ENCODE peak calls at places on chromosomes 6 and 20, in five cellular contexts. D is astrocyte of the cerebellum, Z is esophagus squamous epithelium, I is cardiac fibroblast, N is RWPE2. Y is an unnamed sample.

GRCh38 chr20:34065260-34065659 is 46.8 kb downstream of the EIF2S2 start:
- DNase-seq in D (peak; percentile 23), N (no peak), Z (no peak), I (peak; percentile 44), Y (no peak)

GRCh38 chr20:37677969-37678610 is 15.7 kb upstream of the CTNNBL1 start:
- DNase-seq in N (peak; percentile 64), Z (no peak), I (no peak), D (no peak), Y (no peak)

GRCh38 chr20:53984354-53984753 is 86.0 kb downstream of the BCAS1 start:
- DNase-seq in I (no peak), D (no peak), N (no peak), Z (no peak), Y (no peak)

GRCh38 chr20:44494266-44494665 is 18.6 kb downstream of the TTPAL start:
- DNase-seq in Z (no peak), D (peak; percentile 49), N (peak; percentile 47), I (peak; percentile 93), Y (no peak)

GRCh38 chr6:6518627-6519026 is 69.9 kb upstream of the LY86 start:
- DNase-seq in N (no peak), Z (no peak), I (no peak), D (no peak), Y (no peak)

GRCh38 chr6:169723991-169724553 is at the start of gene PHF10:
- DNase-seq in I (no peak), Z (no peak), N (no peak), D (no peak), Y (no peak)

GRCh38 chr6:165988757-165989456 is 178.7 kb downstream of the TBXT start:
- DNase-seq in N (no peak), I (peak; percentile 11), D (no peak), Z (no peak), Y (no peak)

GRCh38 chr6:170441316-170441715 is 111.8 kb downstream of the PSMB1 start:
- DNase-seq in N (no peak), Z (no peak), D (no peak), I (peak; percentile 10), Y (no peak)

GRCh38 chr20:44914924-44915323 is 5.1 kb downstream of the PABPC1L start:
- DNase-seq in Z (no peak), D (no peak), I (no peak), N (no peak), Y (no peak)

GRCh38 chr6:148294059-148294458 is 48.6 kb upstream of the SASH1 start:
- DNase-seq in N (no peak), I (no peak), Z (no peak), D (no peak), Y (no peak)

GRCh38 chr6:3529721-3530120 is 72.9 kb upstream of the SLC22A23 start:
- DNase-seq in I (no peak), D (no peak), N (no peak), Z (no peak), Y (no peak)

GRCh38 chr6:143842468-143842901 is 653 bp upstream of the LTV1 start:
- DNase-seq in N (no peak), Z (no peak), I (no peak), D (no peak), Y (no peak)

GRCh38 chr6:143843689-143844405 is 709 bp downstream of the LTV1 start:
- DNase-seq in N (no peak), D (no peak), Z (no peak), I (peak; percentile 26), Y (no peak)

GRCh38 chr6:143842902-143843688 is at the start of gene LTV1:
- DNase-seq in I (peak; percentile 97), N (peak; percentile 91), D (peak; percentile 91), Z (peak; percentile 79), Y (peak; percentile 80)

GRCh38 chr6:143840595-143840994 is 2.5 kb upstream of the LTV1 start:
- DNase-seq in D (no peak), Z (no peak), I (no peak), N (no peak), Y (no peak)

DNA sequence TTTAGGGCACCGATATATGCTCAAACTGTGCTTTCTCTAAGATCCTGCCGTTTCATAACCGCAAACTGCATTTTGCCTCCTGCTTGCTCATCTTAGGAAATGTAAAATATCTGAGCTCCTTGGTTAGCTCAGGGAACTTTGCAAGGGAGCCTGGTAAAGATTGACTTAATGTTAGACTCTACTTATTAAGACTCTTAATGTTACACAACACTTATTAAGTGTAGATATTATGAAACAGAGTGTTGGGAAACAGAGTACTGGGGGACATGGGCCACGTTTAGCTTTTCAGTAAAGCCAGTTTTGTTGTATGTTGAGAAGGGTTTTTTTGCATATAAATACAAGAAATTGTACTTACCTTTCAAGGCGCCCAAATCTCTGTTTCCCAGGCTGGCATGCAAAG is 1.9 kb downstream of the LTV1 start:
- DNase-seq in D (no peak), Z (no peak), I (no peak), N (no peak), Y (no peak)
- H3K4me3 ChIP-seq in D (no peak overlapping the region), Z (no peak overlapping the region), I (no peak overlapping the region), N (no peak overlapping the region), Y (no peak overlapping the region)

GRCh38 chr6:105015482-105015881 is 58.6 kb downstream of the LIN28B start:
- DNase-seq in I (peak; percentile 70), N (no peak), Z (no peak), D (peak; percentile 69), Y (no peak)
- TF ChIP-seq CTCF in I (no peak), N (no peak), Z (no peak), D (no peak), Y (no peak)

DNA sequence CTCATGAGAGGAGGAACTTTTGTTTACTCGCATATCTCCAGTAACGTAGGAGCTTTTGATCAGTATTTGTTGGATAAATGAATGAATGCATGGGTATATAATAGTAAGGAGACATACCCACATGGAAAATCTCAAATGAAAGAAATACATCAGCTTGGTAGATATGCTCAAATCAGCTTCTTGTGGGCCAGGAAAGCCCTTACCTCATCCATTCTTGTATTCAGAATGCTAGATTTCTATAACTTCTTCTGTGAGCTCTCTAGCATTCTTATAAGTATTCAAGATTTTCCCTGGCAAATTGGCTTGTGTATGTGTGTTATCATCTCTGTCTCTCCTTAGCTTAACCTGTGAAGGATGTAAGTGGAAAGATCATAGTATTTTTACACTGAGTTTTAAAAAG is 100.8 kb downstream of the OR2B2 start:
- DNase-seq in N (no peak), Z (no peak), I (no peak), D (no peak), Y (no peak)
- H3K4me3 ChIP-seq in N (peak overlapping the region; percentile 55), Z (peak overlapping the region; percentile 69), I (no peak overlapping the region), D (peak overlapping the region; percentile 67), Y (peak overlapping the region; percentile 77)

DNA sequence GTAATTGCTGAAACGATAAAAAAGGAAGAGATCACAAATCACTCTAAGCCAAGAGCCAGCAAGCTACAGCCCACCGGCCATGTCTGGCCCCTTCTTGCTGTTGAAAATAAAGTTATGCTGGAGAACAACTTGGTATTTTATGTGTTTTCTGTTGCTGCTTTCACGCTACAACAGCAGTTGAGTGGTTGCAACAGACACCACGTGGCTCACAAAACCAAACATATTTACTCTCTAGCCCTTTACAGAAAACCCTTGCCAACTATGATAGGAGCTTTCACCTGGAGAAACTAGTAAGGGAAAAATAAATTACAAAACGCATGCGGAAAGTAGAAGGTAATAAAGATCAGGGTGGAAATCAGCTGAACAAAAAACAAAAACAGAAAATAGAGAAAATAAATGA is 41.1 kb upstream of the SLCO4A1 start:
- DNase-seq in N (no peak), Z (no peak), I (no peak), D (no peak), Y (no peak)
- TF ChIP-seq CTCF in N (no peak), Z (no peak), I (no peak), D (no peak), Y (no peak)

GRCh38 chr6:143678980-143679379 is 1.2 kb downstream of the PHACTR2 start:
- DNase-seq in N (no peak), I (peak; percentile 45), Z (no peak), D (no peak), Y (no peak)
- H3K4me3 ChIP-seq in N (peak overlapping the region; percentile 61), I (peak overlapping the region; percentile 66), Z (peak overlapping the region; percentile 85), D (peak overlapping the region; percentile 66), Y (no peak overlapping the region)

DNA sequence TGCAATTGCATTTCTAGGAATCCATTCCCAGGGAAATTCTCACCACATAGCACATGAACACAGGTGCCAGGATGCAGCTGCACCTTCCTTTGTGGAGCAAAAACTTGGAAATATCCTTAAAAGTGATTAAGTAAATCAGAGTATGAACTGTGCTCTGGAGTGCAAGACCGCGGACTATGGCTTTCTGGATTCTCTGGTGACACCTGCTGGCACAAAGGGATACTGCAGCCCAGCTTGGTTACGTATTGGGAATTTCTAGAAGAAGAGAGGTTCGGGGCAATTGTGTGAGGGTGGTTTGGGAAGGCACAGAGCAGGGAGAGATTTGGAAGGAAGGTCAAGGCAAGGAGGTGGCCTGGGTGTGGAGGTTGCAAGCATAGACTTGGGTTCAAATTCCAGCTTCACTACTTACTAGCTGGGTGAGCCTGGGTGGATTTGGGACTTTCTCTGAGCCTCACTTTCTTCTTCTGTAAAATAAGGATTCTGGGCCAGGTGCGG is 15.9 kb upstream of the PEDS1 start:
- DNase-seq in I (peak; percentile 87), Z (no peak), D (no peak), N (no peak), Y (peak; percentile 40)
- TF ChIP-seq CTCF in I (peak; percentile 96), Z (peak; percentile 89), D (peak; percentile 96), N (peak; percentile 100), Y (peak; percentile 91)

DNA sequence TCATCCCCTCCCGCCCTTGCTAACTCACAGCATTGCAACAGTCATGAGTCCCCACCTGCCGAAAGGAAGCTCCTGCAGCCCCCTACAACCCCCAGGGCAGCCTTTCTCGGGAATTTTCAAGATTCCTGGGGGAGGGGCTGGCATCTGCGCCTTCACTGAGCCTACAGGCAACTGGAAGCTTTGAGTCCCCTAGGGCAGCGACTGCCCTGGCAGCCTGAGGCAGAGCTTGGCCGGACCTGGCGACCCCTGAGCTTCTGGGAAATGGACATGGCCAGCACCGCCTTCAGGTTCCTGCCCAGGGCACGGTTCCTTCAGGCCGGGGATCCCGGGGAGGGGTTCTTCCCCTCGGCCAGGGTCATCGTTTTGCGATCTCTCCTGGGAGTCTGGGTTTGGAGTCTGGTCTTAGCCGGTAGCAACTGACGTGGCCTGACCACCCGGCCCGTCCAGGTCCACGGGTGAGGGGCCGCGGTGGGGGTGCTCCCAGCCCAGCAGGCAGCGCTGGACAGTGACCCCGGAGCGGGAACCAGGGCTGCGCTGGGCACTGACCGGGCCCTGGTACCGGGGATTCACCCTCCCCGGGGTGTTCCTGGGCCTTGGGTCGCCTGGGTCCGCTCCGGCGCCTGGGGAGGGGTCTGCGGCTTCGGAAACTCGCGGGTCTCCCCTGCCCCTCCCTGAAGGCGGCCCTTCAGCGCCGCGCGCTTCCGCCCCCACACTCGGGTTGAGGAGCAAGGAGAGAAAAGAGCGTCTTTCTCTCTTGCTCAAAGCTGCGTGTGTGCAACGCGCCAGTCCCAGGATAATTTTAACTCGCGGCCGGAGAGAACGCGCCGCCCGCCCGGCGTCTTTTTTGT is 595 bp upstream of the COL9A3 start:
- DNase-seq in Z (no peak), I (no peak), D (no peak), N (peak; percentile 84), Y (no peak)
- H3K4me3 ChIP-seq in Z (peak overlapping the region; percentile 40), I (no peak overlapping the region), D (no peak overlapping the region), N (no peak overlapping the region), Y (no peak overlapping the region)

GRCh38 chr6:31546962-31547726 is at the start of gene NFKBIL1:
- DNase-seq in N (peak; percentile 94), Z (peak; percentile 77), D (peak; percentile 95), I (peak; percentile 99), Y (peak; percentile 95)
- TF ChIP-seq CTCF in N (peak; percentile 86), Z (no peak), D (no peak), I (no peak), Y (no peak)